ENCODE peak calls at places on chromosomes 5 and 9, in nine cellular contexts. O is DMS153, N is RPMI7951, Y is NCI-H69, L is RWPE1, W is NCI-H1417, M is left colon, Q is epithelial cell of proximal tubule, B is hepatocyte. R is an unnamed sample.

GRCh38 chr9:101093620-101094019 is 65.1 kb downstream of the PLPPR1 start:
- DNase-seq in B (peak), M (no peak), Q (peak), N (no peak), O (no peak), W (no peak), L (peak), Y (no peak), R (peak)

GRCh38 chr5:157130933-157131332 is 11.7 kb downstream of the MED7 start:
- DNase-seq in L (no peak), B (peak), M (no peak), N (peak), Q (no peak), O (no peak), W (no peak), Y (peak), R (no peak)

GRCh38 chr5:171418316-171418981 is 998 bp upstream of the FGF18 start:
- DNase-seq in Y (peak), N (peak), O (no peak), L (peak), M (peak), W (peak), B (peak), Q (no peak), R (peak)

GRCh38 chr5:35129276-35129675 is 81.5 kb upstream of the AGXT2 start:
- DNase-seq in L (peak), Q (no peak), W (no peak), O (no peak), M (no peak), N (peak), Y (no peak), B (peak), R (peak)

GRCh38 chr5:79963261-79963977 is 27.6 kb downstream of the MTX3 start:
- DNase-seq in B (no peak), Q (no peak), N (no peak), L (no peak), W (no peak), Y (no peak), M (no peak), O (no peak), R (no peak)

GRCh38 chr9:13963005-13963653 is 350.8 kb downstream of the NFIB start:
- DNase-seq in W (no peak), L (no peak), O (no peak), N (no peak), Q (no peak), Y (no peak), B (no peak), M (no peak), R (no peak)

GRCh38 chr5:162325143-162325727 is 257.7 kb downstream of the GABRG2 start:
- DNase-seq in W (no peak), O (no peak), M (no peak), L (no peak), N (no peak), Q (no peak), B (no peak), Y (no peak), R (no peak)

GRCh38 chr5:65037845-65038815 is 269.4 kb downstream of the CWC27 start:
- DNase-seq in Q (no peak), O (no peak), Y (peak), B (peak), M (no peak), W (no peak), L (no peak), N (no peak), R (peak)

GRCh38 chr9:105050296-105050695 is 122.3 kb upstream of the ABCA1 start:
- DNase-seq in Y (no peak), B (no peak), O (no peak), M (no peak), L (no peak), Q (no peak), N (no peak), W (no peak), R (peak)

GRCh38 chr5:133049726-133050048 is 2.1 kb upstream of the HSPA4 start:
- DNase-seq in Q (no peak), L (no peak), N (no peak), Y (peak), M (no peak), B (peak), O (no peak), W (no peak), R (peak)

GRCh38 chr5:125049721-125050357 is 303.4 kb upstream of the ZNF608 start:
- DNase-seq in Q (no peak), Y (peak), L (no peak), B (no peak), O (no peak), W (no peak), N (no peak), M (no peak), R (peak)